ENCODE peak calls at places on chromosomes 5 and 9, in four cellular contexts. A, M, E and R are unnamed samples.

GRCh38 chr9:129411501-129412175 is 209.3 kb downstream of the C9orf50 start:
- DNase-seq in A (no peak), M (no peak), E (no peak), R (no peak)

GRCh38 chr9:84146893-84147705 is 166.5 kb downstream of the RMI1 start:
- DNase-seq in A (no peak), M (no peak), E (no peak), R (no peak)

GRCh38 chr9:121743441-121744001 is 92.1 kb downstream of the DAB2IP start:
- DNase-seq in A (peak), M (peak), E (peak), R (peak)

GRCh38 chr5:171724771-171725609 is 60.6 kb upstream of the SMIM23 start:
- DNase-seq in A (no peak), M (peak), E (no peak), R (peak)

GRCh38 chr5:140833993-140834392 is at the start of gene PCDHA7:
- DNase-seq in A (no peak), M (no peak), E (no peak), R (no peak)

GRCh38 chr9:5482194-5482593 is 28.1 kb upstream of the PDCD1LG2 start:
- DNase-seq in A (no peak), M (no peak), E (no peak), R (no peak)

GRCh38 chr9:135326141-135326540 is 153.4 kb upstream of the PPP1R26 start:
- DNase-seq in A (no peak), M (no peak), E (no peak), R (no peak)

GRCh38 chr5:151660616-151661015 is 26.1 kb downstream of the SPARC start:
- DNase-seq in A (no peak), M (no peak), E (no peak), R (no peak)

DNA sequence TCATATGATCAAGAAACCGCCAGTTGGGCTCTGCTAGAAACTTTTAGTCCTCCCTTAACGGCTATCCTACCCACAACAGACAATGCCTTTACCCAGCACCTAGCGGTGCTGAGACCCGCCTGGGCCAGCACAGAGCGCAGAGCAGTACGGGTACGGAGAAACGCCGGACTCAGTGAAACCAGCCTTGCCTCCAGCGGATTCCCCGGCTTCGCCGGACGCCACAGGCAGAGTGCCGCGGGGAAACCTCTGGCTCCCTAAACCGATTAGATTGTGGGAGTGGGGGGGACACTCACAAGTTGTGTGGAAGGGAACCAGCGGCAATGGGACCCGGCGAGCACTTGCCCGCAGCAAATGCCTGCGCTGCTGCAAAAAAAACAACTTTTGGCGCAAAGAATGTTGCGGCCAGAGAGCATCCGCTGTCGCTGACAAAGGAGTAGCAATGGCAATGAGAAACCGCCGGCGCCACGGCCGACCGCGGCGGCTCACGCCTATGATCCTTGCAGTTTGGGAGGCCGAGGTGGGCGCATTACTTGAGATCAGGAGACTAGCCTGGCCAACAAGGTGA is 88.2 kb downstream of the ANXA2R start:
- DNase-seq in A (no peak), M (peak), E (no peak), R (no peak)
- TF ChIP-seq USF2 in A (no peak), M (no peak), E (no peak), R (no peak)

GRCh38 chr9:27117489-27118135 is 8.6 kb downstream of the TEK start:
- DNase-seq in A (no peak), M (no peak), E (no peak), R (no peak)
- TF ChIP-seq TEAD4 in A (no peak), M (no peak), E (no peak), R (no peak)

GRCh38 chr5:15746833-15747232 is 246.9 kb downstream of the FBXL7 start:
- DNase-seq in A (no peak), M (no peak), E (no peak), R (no peak)

GRCh38 chr5:15752886-15753285 is 252.9 kb downstream of the FBXL7 start:
- DNase-seq in A (no peak), M (no peak), E (no peak), R (no peak)

GRCh38 chr5:15748266-15748665 is 248.3 kb downstream of the FBXL7 start:
- DNase-seq in A (no peak), M (no peak), E (no peak), R (no peak)
- TF ChIP-seq USF2 in A (no peak), M (no peak), E (no peak), R (no peak)

DNA sequence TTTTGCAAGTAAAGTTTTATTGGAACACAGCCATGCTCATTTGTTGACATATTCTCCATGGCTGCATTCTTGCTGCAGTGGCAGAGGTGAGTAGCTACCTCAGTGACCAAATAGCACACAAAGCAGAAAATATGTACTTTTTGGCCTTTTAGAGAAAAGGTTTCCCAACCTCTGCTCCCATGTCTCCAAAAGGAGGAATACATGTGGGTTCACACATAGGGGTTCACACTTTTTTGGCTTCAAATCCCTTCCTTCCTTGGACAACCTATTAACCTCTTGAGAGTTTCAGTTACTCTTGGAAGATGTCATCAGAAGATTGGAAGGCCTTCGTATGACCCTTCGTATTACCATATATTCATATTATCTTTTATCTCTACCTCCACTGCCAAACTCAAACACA is 285.1 kb upstream of the TUT7 start:
- DNase-seq in A (no peak), M (no peak), E (no peak), R (no peak)
- TF ChIP-seq TEAD4 in A (no peak), M (no peak), E (no peak), R (no peak)